ENCODE peak calls at places on chromosome 2, in seven cellular contexts. B, P, I, M, L, F and R are unnamed samples.

GRCh38 chr2:236607471-236608307 is 38.1 kb downstream of the ACKR3 start:
- DNase-seq in B (no peak), P (no peak), I (no peak), M (peak; percentile 37), L (peak; percentile 31), F (peak; percentile 51), R (no peak)

GRCh38 chr2:96953611-96954489 is 32.5 kb downstream of the FAM178B start:
- DNase-seq in B (no peak), P (no peak), I (no peak), M (no peak), L (no peak), F (no peak), R (no peak)

GRCh38 chr2:149899390-149899789 is 311.8 kb upstream of the MMADHC start:
- DNase-seq in B (no peak), P (no peak), I (no peak), M (no peak), L (no peak), F (no peak), R (no peak)

GRCh38 chr2:240524963-240525718 is 32.6 kb downstream of the ANKMY1 start:
- DNase-seq in B (no peak), P (no peak), I (no peak), M (no peak), L (no peak), F (no peak), R (no peak)

GRCh38 chr2:35428548-35428947 is 927.0 kb upstream of the CRIM1 start:
- DNase-seq in B (no peak), P (no peak), I (peak; percentile 54), M (no peak), L (no peak), F (peak; percentile 12), R (no peak)

GRCh38 chr2:223826995-223827394 is 10.4 kb downstream of the AP1S3 start:
- DNase-seq in B (no peak), P (no peak), I (no peak), M (no peak), L (no peak), F (no peak), R (no peak)

GRCh38 chr2:30252723-30253688 is 21.7 kb downstream of the LBH start:
- DNase-seq in B (no peak), P (no peak), I (no peak), M (peak; percentile 57), L (no peak), F (peak; percentile 64), R (no peak)

GRCh38 chr2:101330253-101330921 is 21.9 kb upstream of the RNF149 start:
- DNase-seq in B (no peak), P (no peak), I (no peak), M (no peak), L (no peak), F (no peak), R (peak; percentile 74)

GRCh38 chr2:31219131-31219969 is 2.0 kb upstream of the CAPN14 start:
- DNase-seq in B (no peak), P (no peak), I (no peak), M (no peak), L (no peak), F (no peak), R (no peak)